ENCODE peak calls at places on chromosomes 3 and 15, in nine cellular contexts. F, O, N, D, A, G, C, K and W are unnamed samples. For H3K9me3, the result is how much of the 10 kb centered on the place peaks cover.

GRCh38 chr3:63295806-63296205 is 17.7 kb downstream of the SYNPR start:
- DNase-seq in F (no peak), K (no peak), C (no peak), O (no peak), N (no peak), D (no peak), G (no peak), A (no peak), W (no peak)

GRCh38 chr3:40920041-40920440 is 279.3 kb upstream of the CTNNB1 start:
- DNase-seq in K (no peak), G (no peak), C (no peak), A (no peak), F (no peak), O (no peak), D (peak), N (peak), W (no peak)

GRCh38 chr3:173465112-173465511 is 67.6 kb downstream of the NLGN1 start:
- DNase-seq in C (no peak), F (no peak), A (no peak), G (no peak), D (peak), N (no peak), O (no peak), K (no peak), W (no peak)

GRCh38 chr3:155664922-155665695 is 79.8 kb downstream of the PLCH1 start:
- DNase-seq in K (peak), F (no peak), D (peak), G (peak), C (no peak), N (no peak), O (peak), A (peak), W (no peak)

GRCh38 chr3:13025090-13025489 is 48.1 kb downstream of the IQSEC1 start:
- DNase-seq in C (no peak), N (no peak), O (no peak), F (peak), K (no peak), D (peak), A (peak), G (peak), W (no peak)

GRCh38 chr3:16477501-16477900 is 36.0 kb downstream of the RFTN1 start:
- DNase-seq in K (no peak), N (no peak), F (no peak), C (no peak), D (no peak), O (no peak), A (no peak), G (no peak), W (no peak)

GRCh38 chr15:59394166-59394661 is 21.5 kb upstream of the MYO1E start:
- DNase-seq in K (no peak), O (no peak), F (no peak), C (no peak), G (no peak), D (no peak), A (no peak), N (no peak), W (no peak)

GRCh38 chr3:179768080-179768479 is 115.2 kb downstream of the USP13 start:
- DNase-seq in G (no peak), K (peak), D (peak), A (no peak), N (peak), C (peak), F (no peak), O (no peak), W (no peak)

GRCh38 chr3:67981077-67981476 is 326.7 kb upstream of the SUCLG2 start:
- DNase-seq in O (no peak), F (no peak), N (no peak), K (no peak), A (no peak), G (no peak), D (no peak), C (no peak), W (no peak)

GRCh38 chr15:35827949-35828348 is 282.0 kb upstream of the DPH6 start:
- DNase-seq in F (no peak), O (no peak), K (no peak), N (no peak), C (no peak), D (no peak), A (no peak), G (no peak), W (no peak)

GRCh38 chr3:152269423-152270144 is 855 bp downstream of the MBNL1 start:
- DNase-seq in K (peak), C (no peak), F (peak), N (peak), O (peak), G (peak), A (peak), D (peak), W (peak)

GRCh38 chr15:83673385-83673784 is 19.5 kb downstream of the ADAMTSL3 start:
- DNase-seq in A (no peak), G (no peak), C (no peak), F (no peak), K (no peak), O (no peak), D (no peak), N (no peak), W (no peak)

GRCh38 chr3:109643590-109643989 is 306.2 kb upstream of the DPPA4 start:
- DNase-seq in N (no peak), F (no peak), C (no peak), G (no peak), O (no peak), K (no peak), A (no peak), D (peak), W (no peak)

GRCh38 chr3:160869825-160870224 is 113.8 kb downstream of the PPM1L start:
- DNase-seq in C (peak), G (no peak), O (no peak), K (no peak), F (no peak), D (peak), N (no peak), A (peak), W (no peak)

GRCh38 chr15:101009176-101009575 is 90.0 kb downstream of the LRRK1 start:
- DNase-seq in N (peak), O (no peak), C (no peak), K (no peak), F (no peak), G (no peak), A (no peak), D (no peak), W (no peak)

GRCh38 chr3:193078996-193079731 is 161.5 kb upstream of the MB21D2 start:
- DNase-seq in K (no peak), D (no peak), N (no peak), O (no peak), A (no peak), C (peak), G (no peak), F (no peak), W (no peak)

GRCh38 chr3:55244247-55244646 is 242.9 kb downstream of the WNT5A start:
- DNase-seq in N (no peak), A (no peak), G (no peak), C (no peak), K (no peak), O (no peak), D (no peak), F (no peak), W (no peak)

GRCh38 chr3:112303811-112304325 is 9.9 kb upstream of the SLC9C1 start:
- DNase-seq in G (no peak), C (no peak), K (no peak), D (no peak), F (no peak), N (no peak), A (no peak), O (no peak), W (no peak)

GRCh38 chr15:48143856-48144255 is 23.1 kb downstream of the SLC24A5 start:
- DNase-seq in N (no peak), A (no peak), F (no peak), O (no peak), G (no peak), K (no peak), C (no peak), D (peak), W (no peak)

GRCh38 chr15:58212909-58213526 is 74.8 kb downstream of the AQP9 start:
- DNase-seq in A (no peak), D (peak), O (no peak), N (no peak), G (no peak), K (no peak), F (no peak), C (peak), W (no peak)

GRCh38 chr3:35932995-35933394 is 293.7 kb downstream of the ARPP21 start:
- DNase-seq in F (no peak), A (no peak), O (no peak), C (no peak), N (no peak), K (peak), G (no peak), D (peak), W (no peak)

GRCh38 chr3:123322866-123323265 is 121.1 kb downstream of the SEC22A start:
- DNase-seq in K (no peak), N (no peak), O (no peak), A (no peak), G (no peak), D (no peak), F (no peak), C (no peak), W (no peak)

GRCh38 chr15:95590533-95591044 is 739.9 kb upstream of the NR2F2 start:
- DNase-seq in K (no peak), O (peak), D (no peak), F (no peak), G (no peak), C (no peak), N (no peak), A (no peak), W (no peak)

GRCh38 chr15:95591886-95592285 is 738.6 kb upstream of the NR2F2 start:
- DNase-seq in C (no peak), D (no peak), A (no peak), F (no peak), K (no peak), O (no peak), N (no peak), G (no peak), W (no peak)

GRCh38 chr15:95596487-95596886 is 734.0 kb upstream of the NR2F2 start:
- DNase-seq in N (peak), A (no peak), C (peak), O (no peak), F (no peak), D (no peak), G (no peak), K (no peak), W (no peak)

GRCh38 chr15:95591270-95591669 is 739.2 kb upstream of the NR2F2 start:
- DNase-seq in D (no peak), N (no peak), C (no peak), F (no peak), K (no peak), O (no peak), G (no peak), A (no peak), W (no peak)

DNA sequence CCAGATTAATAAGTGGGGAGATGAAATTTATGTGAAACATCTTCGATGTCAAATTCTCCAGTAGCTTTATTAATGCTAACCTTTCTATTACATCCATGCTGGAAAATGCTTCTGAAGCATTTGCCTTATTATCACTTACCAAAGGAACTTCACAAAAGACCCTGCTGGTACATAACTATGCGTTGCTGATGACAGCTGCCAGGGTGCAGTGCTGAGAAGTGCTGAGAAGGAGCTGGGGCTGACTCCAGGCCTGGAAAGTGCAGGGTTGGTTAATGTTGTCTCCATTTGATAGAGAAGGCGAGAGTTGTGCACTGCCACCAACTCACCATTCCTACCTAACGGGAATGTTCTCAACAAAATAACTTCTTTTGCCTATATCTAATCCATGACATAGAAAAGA is 736.0 kb upstream of the NR2F2 start:
- DNase-seq in N (no peak), A (no peak), O (no peak), C (no peak), G (no peak), F (no peak), D (no peak), K (no peak), W (no peak)
- H3K9me3 ChIP-seq in N (under half), A (under half), O (under half), C (under half), G (under half), F (under half), D (under half), K (under half), W (under half)

GRCh38 chr15:25175789-25176615 is 221.2 kb downstream of the SNRPN start:
- DNase-seq in D (no peak), C (peak), A (peak), N (peak), F (no peak), O (peak), G (peak), K (no peak), W (peak)

GRCh38 chr15:25176616-25176923 is 221.8 kb downstream of the SNRPN start:
- DNase-seq in D (no peak), N (peak), C (peak), F (no peak), G (no peak), K (no peak), O (no peak), A (peak), W (peak)

GRCh38 chr15:25173241-25174028 is 218.6 kb downstream of the SNRPN start:
- DNase-seq in C (no peak), G (peak), N (peak), K (no peak), A (peak), F (no peak), O (peak), D (no peak), W (peak)

GRCh38 chr15:25176991-25177954 is 222.5 kb downstream of the SNRPN start:
- DNase-seq in K (no peak), G (peak), D (no peak), O (peak), N (no peak), A (peak), F (no peak), C (peak), W (no peak)

DNA sequence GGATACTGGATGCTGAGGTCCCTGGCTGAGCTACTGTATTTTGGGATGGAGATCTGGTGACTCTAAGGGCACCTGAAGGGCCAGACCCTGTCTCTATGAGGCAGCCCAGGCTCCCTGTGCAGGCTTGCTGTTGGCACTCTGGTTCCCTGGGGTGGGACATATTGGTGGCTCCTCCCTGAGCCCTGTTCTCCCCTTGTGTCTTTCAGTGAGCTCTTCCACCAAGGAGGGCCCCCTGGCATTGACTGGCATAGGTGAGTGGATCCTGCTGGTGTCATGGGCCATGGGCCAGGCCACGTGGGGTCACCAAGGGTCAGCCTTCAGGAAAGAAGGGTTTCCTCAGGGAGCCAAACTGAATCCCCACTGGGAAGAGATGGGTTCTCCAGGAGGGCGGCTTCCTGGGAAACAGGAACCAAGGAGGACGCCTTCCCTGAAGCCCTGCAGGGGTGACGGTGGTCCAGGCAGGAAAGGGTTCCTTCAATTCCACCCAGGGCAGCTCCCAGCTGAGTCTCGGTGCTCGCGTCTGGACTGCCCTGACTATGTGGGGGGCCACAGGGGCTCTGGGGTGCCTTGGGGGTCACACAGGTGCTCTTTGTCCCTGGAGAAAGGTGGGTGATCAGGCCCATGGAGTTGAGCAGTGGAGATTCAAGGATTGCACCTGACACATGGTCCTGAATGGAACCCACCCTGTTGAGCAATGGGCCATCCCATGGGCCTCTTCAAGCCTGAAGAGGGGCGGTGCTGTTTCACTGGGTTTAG is 220.4 kb downstream of the SNRPN start:
- DNase-seq in K (no peak), O (peak), G (no peak), C (no peak), D (no peak), N (no peak), F (no peak), A (peak), W (no peak)
- H3K9me3 ChIP-seq in K (half or more), O (under half), G (under half), C (under half), D (under half), N (half or more), F (under half), A (under half), W (under half)

GRCh38 chr3:38438421-38438820 is 15.3 kb upstream of the ACVR2B start:
- DNase-seq in N (no peak), C (no peak), G (no peak), D (peak), O (no peak), A (no peak), F (no peak), K (no peak), W (no peak)
- H3K9me3 ChIP-seq in N (under half), C (under half), G (under half), D (under half), O (under half), A (under half), F (under half), K (under half), W (under half)

GRCh38 chr15:46710561-46710960 is 1006.7 kb upstream of the SEMA6D start:
- DNase-seq in D (no peak), N (no peak), F (no peak), A (no peak), O (no peak), C (peak), G (no peak), K (no peak), W (no peak)
- H3K9me3 ChIP-seq in D (under half), N (under half), F (under half), A (under half), O (under half), C (under half), G (under half), K (under half), W (under half)

GRCh38 chr3:165243597-165243996 is 47.4 kb upstream of the SLITRK3 start:
- DNase-seq in N (no peak), O (no peak), F (no peak), K (no peak), A (no peak), D (no peak), G (no peak), C (no peak), W (no peak)
- H3K9me3 ChIP-seq in N (under half), O (under half), F (under half), K (under half), A (under half), D (under half), G (under half), C (under half), W (under half)